ENCODE peak calls at places on chromosomes 13 and 19, in eight cellular contexts. S, A, N, Z, W, O, P and V are unnamed samples.

GRCh38 chr13:40230833-40231266 is 435.6 kb downstream of the FOXO1 start:
- DNase-seq in S (no peak), A (no peak), N (no peak), Z (no peak), W (no peak), O (no peak), P (peak; percentile 6), V (no peak)

GRCh38 chr13:25237083-25237482 is 50.2 kb downstream of the MTMR6 start:
- DNase-seq in S (no peak), A (no peak), N (no peak), Z (no peak), W (no peak), O (no peak), P (no peak), V (no peak)

GRCh38 chr19:8212916-8213315 is 3.7 kb downstream of the CERS4 start:
- DNase-seq in S (no peak), A (no peak), N (no peak), Z (no peak), W (no peak), O (no peak), P (no peak), V (no peak)

GRCh38 chr19:10270180-10270615 is 722 bp upstream of the ICAM1 start:
- DNase-seq in S (no peak), A (no peak), N (peak; percentile 64), Z (peak; percentile 20), W (no peak), O (peak; percentile 68), P (peak; percentile 82), V (no peak)

GRCh38 chr13:38951525-38952313 is 38.9 kb downstream of the STOML3 start:
- DNase-seq in S (no peak), A (no peak), N (no peak), Z (no peak), W (no peak), O (no peak), P (no peak), V (peak; percentile 25)

GRCh38 chr13:113848020-113848419 is 15.9 kb downstream of the GAS6 start:
- DNase-seq in S (no peak), A (no peak), N (no peak), Z (no peak), W (no peak), O (no peak), P (no peak), V (no peak)

GRCh38 chr13:43319617-43320444 is 296.4 kb downstream of the DNAJC15 start:
- DNase-seq in S (no peak), A (no peak), N (no peak), Z (no peak), W (no peak), O (no peak), P (no peak), V (no peak)

GRCh38 chr13:93915269-93915809 is 564.1 kb downstream of the DCT start:
- DNase-seq in S (no peak), A (peak; percentile 7), N (no peak), Z (no peak), W (no peak), O (no peak), P (peak; percentile 0), V (no peak)

GRCh38 chr19:29429581-29429980 is 96.2 kb upstream of the VSTM2B start:
- DNase-seq in S (no peak), A (no peak), N (no peak), Z (no peak), W (no peak), O (no peak), P (no peak), V (no peak)

GRCh38 chr19:58183822-58184215 is 958 bp downstream of the ZNF274 start:
- DNase-seq in S (no peak), A (no peak), N (no peak), Z (no peak), W (no peak), O (no peak), P (no peak), V (no peak)

GRCh38 chr19:52640916-52641315 is 2.8 kb upstream of the ZNF83 start:
- DNase-seq in S (no peak), A (no peak), N (no peak), Z (peak; percentile 16), W (peak; percentile 86), O (no peak), P (peak; percentile 62), V (peak; percentile 68)

GRCh38 chr19:13256918-13257317 is 106.7 kb downstream of the IER2 start:
- DNase-seq in S (no peak), A (no peak), N (no peak), Z (no peak), W (no peak), O (no peak), P (no peak), V (no peak)

GRCh38 chr13:59094149-59094548 is 1069.6 kb downstream of the DIAPH3 start:
- DNase-seq in S (no peak), A (no peak), N (no peak), Z (no peak), W (no peak), O (no peak), P (peak; percentile 9), V (no peak)

GRCh38 chr19:19528721-19529490 is at the start of gene YJEFN3:
- DNase-seq in S (no peak), A (no peak), N (no peak), Z (no peak), W (peak; percentile 79), O (no peak), P (no peak), V (peak; percentile 75)

GRCh38 chr13:98827449-98827848 is 75.0 kb upstream of the SLC15A1 start:
- DNase-seq in S (no peak), A (no peak), N (no peak), Z (peak; percentile 24), W (peak; percentile 56), O (no peak), P (no peak), V (peak; percentile 54)

GRCh38 chr19:41807176-41807575 is 10.8 kb downstream of the CEACAM3 start:
- DNase-seq in S (no peak), A (no peak), N (no peak), Z (no peak), W (no peak), O (no peak), P (no peak), V (no peak)

GRCh38 chr13:70890289-70890688 is 782.0 kb upstream of the KLHL1 start:
- DNase-seq in S (no peak), A (no peak), N (no peak), Z (no peak), W (no peak), O (no peak), P (no peak), V (no peak)

GRCh38 chr13:97125810-97126738 is 96.1 kb upstream of the MBNL2 start:
- DNase-seq in S (peak; percentile 19), A (no peak), N (no peak), Z (no peak), W (no peak), O (no peak), P (peak; percentile 52), V (no peak)

GRCh38 chr19:6161271-6161850 is 25.9 kb downstream of the ACSBG2 start:
- DNase-seq in S (peak; percentile 30), A (no peak), N (no peak), Z (peak; percentile 17), W (peak; percentile 22), O (peak; percentile 88), P (peak; percentile 19), V (peak; percentile 59)

GRCh38 chr13:97460853-97461252 is 26.9 kb downstream of the RAP2A start:
- DNase-seq in S (no peak), A (no peak), N (no peak), Z (no peak), W (no peak), O (no peak), P (no peak), V (no peak)

GRCh38 chr13:51125495-51126226 is 14.6 kb upstream of the C13orf42 start:
- DNase-seq in S (peak; percentile 79), A (peak; percentile 26), N (no peak), Z (peak; percentile 60), W (peak; percentile 66), O (no peak), P (peak; percentile 62), V (peak; percentile 72)

GRCh38 chr13:75792526-75793187 is 156.5 kb downstream of the LMO7 start:
- DNase-seq in S (no peak), A (peak; percentile 26), N (no peak), Z (no peak), W (no peak), O (no peak), P (no peak), V (peak; percentile 15)

GRCh38 chr19:19096641-19097627 is 33.1 kb downstream of the SLC25A42 start:
- DNase-seq in S (no peak), A (no peak), N (no peak), Z (no peak), W (no peak), O (no peak), P (no peak), V (no peak)

GRCh38 chr13:40152145-40152544 is 496.7 kb downstream of the COG6 start:
- DNase-seq in S (no peak), A (peak; percentile 13), N (no peak), Z (no peak), W (no peak), O (no peak), P (peak; percentile 77), V (peak; percentile 25)

GRCh38 chr13:33612641-33613638 is 205.0 kb upstream of the RFC3 start:
- DNase-seq in S (no peak), A (no peak), N (no peak), Z (no peak), W (no peak), O (no peak), P (no peak), V (no peak)

GRCh38 chr19:5974721-5975387 is 3.1 kb downstream of the RANBP3 start:
- DNase-seq in S (no peak), A (no peak), N (no peak), Z (no peak), W (no peak), O (peak; percentile 70), P (no peak), V (no peak)

GRCh38 chr19:7526093-7526929 is 3.9 kb downstream of the MCOLN1 start:
- DNase-seq in S (no peak), A (no peak), N (no peak), Z (no peak), W (no peak), O (no peak), P (no peak), V (no peak)

GRCh38 chr13:112069063-112069726 is 2.2 kb downstream of the SOX1 start:
- DNase-seq in S (no peak), A (no peak), N (no peak), Z (peak; percentile 27), W (no peak), O (no peak), P (no peak), V (no peak)

GRCh38 chr13:66427330-66427990 is 802.7 kb downstream of the PCDH9 start:
- DNase-seq in S (no peak), A (no peak), N (no peak), Z (no peak), W (no peak), O (no peak), P (no peak), V (no peak)

GRCh38 chr19:2732157-2732725 is 7.6 kb downstream of the SLC39A3 start:
- DNase-seq in S (no peak), A (no peak), N (no peak), Z (no peak), W (no peak), O (no peak), P (no peak), V (peak; percentile 7)

GRCh38 chr19:1087813-1088418 is 7.3 kb downstream of the POLR2E start:
- DNase-seq in S (no peak), A (no peak), N (no peak), Z (no peak), W (no peak), O (no peak), P (no peak), V (no peak)

GRCh38 chr13:69226427-69226826 is 881.2 kb upstream of the ATXN8OS start:
- DNase-seq in S (no peak), A (no peak), N (no peak), Z (no peak), W (no peak), O (no peak), P (no peak), V (no peak)